ENCODE peak calls at places on chromosomes 12 and 14, in nine cellular contexts. One of them, this sample, is unnamed. For H3K36me3, the result is how much of the 10 kb centered on the place peaks cover.

GRCh38 chr12:130254476-130255276 is 83.0 kb upstream of the PIWIL1 start:
- DNase-seq in pancreas: peak
- DNase-seq in left lung: no peak
- DNase-seq in psoas muscle: no peak
- DNase-seq in MM.1S: no peak
- DNase-seq in mucosa of descending colon: no peak
- DNase-seq in osteoblast: no peak
- DNase-seq in fibroblast of lung: no peak
- DNase-seq in GM06990: no peak
- DNase-seq in this sample: no peak

GRCh38 chr14:103122578-103123127 is 608 bp upstream of the TNFAIP2 start:
- DNase-seq in mucosa of descending colon: peak
- DNase-seq in GM06990: no peak
- DNase-seq in psoas muscle: peak
- DNase-seq in fibroblast of lung: no peak
- DNase-seq in pancreas: peak
- DNase-seq in left lung: no peak
- DNase-seq in MM.1S: no peak
- DNase-seq in osteoblast: no peak
- DNase-seq in this sample: no peak

GRCh38 chr12:49187184-49187583 is 1.7 kb downstream of the TUBA1A start:
- DNase-seq in left lung: no peak
- DNase-seq in GM06990: no peak
- DNase-seq in mucosa of descending colon: peak
- DNase-seq in osteoblast: peak
- DNase-seq in MM.1S: no peak
- DNase-seq in fibroblast of lung: peak
- DNase-seq in psoas muscle: peak
- DNase-seq in pancreas: no peak
- DNase-seq in this sample: no peak

GRCh38 chr12:1093166-1093751 is 102.2 kb downstream of the ERC1 start:
- DNase-seq in fibroblast of lung: peak
- DNase-seq in psoas muscle: no peak
- DNase-seq in mucosa of descending colon: no peak
- DNase-seq in MM.1S: peak
- DNase-seq in GM06990: peak
- DNase-seq in left lung: no peak
- DNase-seq in pancreas: no peak
- DNase-seq in osteoblast: peak
- DNase-seq in this sample: no peak

GRCh38 chr12:60494249-60494648 is 898.4 kb downstream of the SLC16A7 start:
- DNase-seq in left lung: no peak
- DNase-seq in fibroblast of lung: peak
- DNase-seq in pancreas: no peak
- DNase-seq in MM.1S: peak
- DNase-seq in GM06990: no peak
- DNase-seq in osteoblast: no peak
- DNase-seq in mucosa of descending colon: no peak
- DNase-seq in psoas muscle: no peak
- DNase-seq in this sample: no peak

GRCh38 chr12:23084236-23084995 is 459.4 kb downstream of the ETNK1 start:
- DNase-seq in mucosa of descending colon: no peak
- DNase-seq in osteoblast: peak
- DNase-seq in pancreas: no peak
- DNase-seq in MM.1S: no peak
- DNase-seq in GM06990: no peak
- DNase-seq in left lung: peak
- DNase-seq in fibroblast of lung: peak
- DNase-seq in psoas muscle: no peak
- DNase-seq in this sample: peak

GRCh38 chr12:43882578-43883178 is 46.8 kb downstream of the TMEM117 start:
- DNase-seq in pancreas: no peak
- DNase-seq in MM.1S: peak
- DNase-seq in psoas muscle: no peak
- DNase-seq in mucosa of descending colon: no peak
- DNase-seq in fibroblast of lung: peak
- DNase-seq in left lung: no peak
- DNase-seq in osteoblast: no peak
- DNase-seq in GM06990: no peak
- DNase-seq in this sample: no peak

GRCh38 chr14:99575043-99576023 is 28.7 kb downstream of the CCDC85C start:
- DNase-seq in GM06990: no peak
- DNase-seq in MM.1S: no peak
- DNase-seq in osteoblast: no peak
- DNase-seq in left lung: peak
- DNase-seq in mucosa of descending colon: peak
- DNase-seq in pancreas: peak
- DNase-seq in fibroblast of lung: no peak
- DNase-seq in psoas muscle: no peak
- DNase-seq in this sample: peak

GRCh38 chr12:21647179-21647578 is 10.5 kb downstream of the LDHB start:
- DNase-seq in mucosa of descending colon: no peak
- DNase-seq in osteoblast: no peak
- DNase-seq in fibroblast of lung: no peak
- DNase-seq in GM06990: no peak
- DNase-seq in pancreas: no peak
- DNase-seq in psoas muscle: no peak
- DNase-seq in left lung: no peak
- DNase-seq in MM.1S: no peak
- DNase-seq in this sample: no peak

GRCh38 chr12:21642707-21643389 is 14.8 kb downstream of the LDHB start:
- DNase-seq in pancreas: no peak
- DNase-seq in left lung: no peak
- DNase-seq in MM.1S: no peak
- DNase-seq in fibroblast of lung: peak
- DNase-seq in osteoblast: no peak
- DNase-seq in psoas muscle: no peak
- DNase-seq in mucosa of descending colon: no peak
- DNase-seq in GM06990: no peak
- DNase-seq in this sample: no peak

GRCh38 chr12:21648378-21648777 is 9.3 kb downstream of the LDHB start:
- DNase-seq in MM.1S: no peak
- DNase-seq in pancreas: no peak
- DNase-seq in psoas muscle: no peak
- DNase-seq in left lung: no peak
- DNase-seq in mucosa of descending colon: no peak
- DNase-seq in fibroblast of lung: no peak
- DNase-seq in osteoblast: no peak
- DNase-seq in GM06990: no peak
- DNase-seq in this sample: no peak

GRCh38 chr12:21643758-21644157 is 13.9 kb downstream of the LDHB start:
- DNase-seq in mucosa of descending colon: no peak
- DNase-seq in osteoblast: no peak
- DNase-seq in psoas muscle: no peak
- DNase-seq in fibroblast of lung: no peak
- DNase-seq in pancreas: no peak
- DNase-seq in left lung: no peak
- DNase-seq in GM06990: no peak
- DNase-seq in MM.1S: no peak
- DNase-seq in this sample: no peak

GRCh38 chr12:21644516-21644915 is 13.1 kb downstream of the LDHB start:
- DNase-seq in MM.1S: no peak
- DNase-seq in GM06990: no peak
- DNase-seq in psoas muscle: no peak
- DNase-seq in mucosa of descending colon: no peak
- DNase-seq in osteoblast: no peak
- DNase-seq in left lung: no peak
- DNase-seq in fibroblast of lung: peak
- DNase-seq in pancreas: no peak
- DNase-seq in this sample: no peak
- H3K36me3 ChIP-seq in MM.1S: under half
- H3K36me3 ChIP-seq in GM06990: under half
- H3K36me3 ChIP-seq in psoas muscle: half or more
- H3K36me3 ChIP-seq in mucosa of descending colon: under half
- H3K36me3 ChIP-seq in osteoblast: half or more
- H3K36me3 ChIP-seq in left lung: half or more
- H3K36me3 ChIP-seq in fibroblast of lung: under half
- H3K36me3 ChIP-seq in pancreas: under half
- H3K36me3 ChIP-seq in this sample: half or more

DNA sequence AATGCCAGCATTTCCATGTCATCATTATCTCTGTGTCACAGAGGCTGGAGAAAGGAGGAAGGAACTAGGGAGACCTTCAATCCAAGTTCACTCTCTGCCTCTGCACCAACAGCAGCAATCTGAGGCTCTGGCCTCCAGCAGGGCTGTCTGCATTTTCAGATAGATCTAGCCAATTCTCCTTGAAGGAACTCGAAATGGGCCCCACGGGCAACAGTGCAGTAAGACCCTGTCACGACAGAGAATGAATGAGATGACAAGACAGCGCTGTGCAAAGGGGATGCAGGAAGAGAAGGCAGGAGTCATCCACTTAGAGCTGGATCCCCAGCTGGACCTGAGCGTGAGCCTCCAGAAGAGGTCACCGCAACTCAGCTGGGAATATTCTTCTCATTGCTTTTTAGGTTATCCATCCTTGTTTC is 183.7 kb upstream of the GZMB start:
- DNase-seq in fibroblast of lung: peak
- DNase-seq in GM06990: no peak
- DNase-seq in psoas muscle: no peak
- DNase-seq in left lung: no peak
- DNase-seq in mucosa of descending colon: no peak
- DNase-seq in osteoblast: peak
- DNase-seq in MM.1S: no peak
- DNase-seq in pancreas: no peak
- DNase-seq in this sample: no peak
- TF ChIP-seq CTCF in fibroblast of lung: peak
- TF ChIP-seq CTCF in GM06990: no peak
- TF ChIP-seq CTCF in psoas muscle: no peak
- TF ChIP-seq CTCF in left lung: peak
- TF ChIP-seq CTCF in mucosa of descending colon: no peak
- TF ChIP-seq CTCF in osteoblast: peak
- TF ChIP-seq CTCF in MM.1S: no peak
- TF ChIP-seq CTCF in pancreas: no peak
- TF ChIP-seq CTCF in this sample: no peak

GRCh38 chr12:9094512-9095206 is 21.1 kb downstream of the A2M start:
- DNase-seq in psoas muscle: no peak
- DNase-seq in osteoblast: no peak
- DNase-seq in pancreas: no peak
- DNase-seq in mucosa of descending colon: no peak
- DNase-seq in left lung: no peak
- DNase-seq in fibroblast of lung: no peak
- DNase-seq in MM.1S: no peak
- DNase-seq in GM06990: no peak
- DNase-seq in this sample: no peak

GRCh38 chr12:9096563-9097176 is 19.0 kb downstream of the A2M start:
- DNase-seq in osteoblast: no peak
- DNase-seq in mucosa of descending colon: no peak
- DNase-seq in GM06990: no peak
- DNase-seq in fibroblast of lung: no peak
- DNase-seq in psoas muscle: no peak
- DNase-seq in pancreas: no peak
- DNase-seq in left lung: no peak
- DNase-seq in MM.1S: no peak
- DNase-seq in this sample: no peak

GRCh38 chr12:9098115-9098452 is 17.6 kb downstream of the A2M start:
- DNase-seq in mucosa of descending colon: no peak
- DNase-seq in GM06990: no peak
- DNase-seq in pancreas: no peak
- DNase-seq in osteoblast: peak
- DNase-seq in MM.1S: no peak
- DNase-seq in left lung: no peak
- DNase-seq in fibroblast of lung: no peak
- DNase-seq in psoas muscle: no peak
- DNase-seq in this sample: no peak

GRCh38 chr12:9098463-9099026 is 17.2 kb downstream of the A2M start:
- DNase-seq in left lung: no peak
- DNase-seq in mucosa of descending colon: no peak
- DNase-seq in osteoblast: no peak
- DNase-seq in fibroblast of lung: no peak
- DNase-seq in psoas muscle: no peak
- DNase-seq in MM.1S: no peak
- DNase-seq in pancreas: no peak
- DNase-seq in GM06990: no peak
- DNase-seq in this sample: no peak

DNA sequence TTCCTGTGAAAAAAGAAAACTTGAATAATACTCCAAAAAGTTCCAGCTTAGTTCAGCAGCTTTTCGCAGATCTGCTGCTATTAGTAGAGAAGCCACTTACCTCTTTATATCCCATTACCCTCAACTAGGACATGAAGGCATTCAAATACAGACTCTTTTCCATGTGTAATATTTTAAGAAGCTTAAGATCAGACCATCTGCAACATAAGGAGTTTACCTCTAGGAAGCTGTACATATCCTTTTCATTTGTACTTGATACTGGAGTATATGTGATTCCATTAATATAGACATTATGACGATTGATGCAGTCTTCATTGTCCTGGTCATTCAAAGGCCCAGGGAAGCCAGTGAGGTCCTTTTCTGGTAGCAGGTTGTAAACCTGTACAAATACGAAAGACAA is 20.4 kb downstream of the A2M start:
- DNase-seq in pancreas: no peak
- DNase-seq in mucosa of descending colon: no peak
- DNase-seq in osteoblast: no peak
- DNase-seq in GM06990: no peak
- DNase-seq in psoas muscle: no peak
- DNase-seq in fibroblast of lung: no peak
- DNase-seq in left lung: no peak
- DNase-seq in MM.1S: no peak
- DNase-seq in this sample: no peak
- H3K36me3 ChIP-seq in pancreas: under half
- H3K36me3 ChIP-seq in mucosa of descending colon: under half
- H3K36me3 ChIP-seq in osteoblast: under half
- H3K36me3 ChIP-seq in GM06990: under half
- H3K36me3 ChIP-seq in psoas muscle: half or more
- H3K36me3 ChIP-seq in fibroblast of lung: under half
- H3K36me3 ChIP-seq in left lung: half or more
- H3K36me3 ChIP-seq in MM.1S: under half
- H3K36me3 ChIP-seq in this sample: under half

DNA sequence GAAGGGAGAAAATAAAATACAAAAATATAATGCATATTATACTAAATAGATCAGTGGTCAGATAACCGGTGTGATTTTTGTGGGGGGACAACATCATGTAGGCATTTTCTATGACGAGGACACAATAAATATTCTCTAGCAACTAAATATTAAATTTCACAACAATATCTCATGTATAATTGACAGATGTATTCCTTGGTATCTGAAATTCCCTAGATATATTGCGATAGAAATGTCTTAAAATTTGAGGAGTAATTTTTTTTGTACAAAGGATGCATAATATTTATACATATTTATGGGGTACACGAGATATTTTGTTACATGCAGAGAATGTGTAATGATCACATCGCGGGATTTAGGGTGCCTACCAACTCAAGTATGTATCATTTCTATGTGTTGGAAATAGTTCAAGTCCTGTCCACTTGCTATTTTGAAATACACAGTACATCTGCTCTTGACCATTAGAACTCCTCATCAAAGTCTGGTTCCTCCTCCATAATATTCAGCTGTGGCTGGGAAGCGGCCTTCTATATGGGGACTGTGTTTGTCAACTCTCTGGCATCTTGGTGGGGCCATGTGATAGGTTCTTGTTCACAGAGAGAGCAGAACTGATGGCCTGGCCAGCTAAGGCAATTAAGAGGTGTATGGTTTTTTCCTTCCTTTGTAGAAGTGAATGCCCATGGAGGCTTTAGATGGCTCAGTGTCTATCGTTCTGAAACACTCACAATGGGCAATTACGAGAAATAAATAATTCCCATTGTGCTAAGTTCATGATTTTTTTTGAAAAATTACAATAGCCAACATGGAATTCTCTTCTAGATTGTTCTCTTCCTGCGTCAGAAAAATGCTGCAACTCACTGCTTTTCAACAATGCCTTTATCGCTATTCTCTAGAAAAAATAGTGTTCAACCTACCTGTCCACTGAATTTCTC is 8.8 kb downstream of the A2M start:
- DNase-seq in mucosa of descending colon: no peak
- DNase-seq in fibroblast of lung: no peak
- DNase-seq in osteoblast: no peak
- DNase-seq in left lung: no peak
- DNase-seq in psoas muscle: no peak
- DNase-seq in MM.1S: no peak
- DNase-seq in GM06990: no peak
- DNase-seq in pancreas: no peak
- DNase-seq in this sample: no peak
- TF ChIP-seq CTCF in mucosa of descending colon: no peak
- TF ChIP-seq CTCF in fibroblast of lung: no peak
- TF ChIP-seq CTCF in osteoblast: no peak
- TF ChIP-seq CTCF in left lung: no peak
- TF ChIP-seq CTCF in psoas muscle: no peak
- TF ChIP-seq CTCF in MM.1S: no peak
- TF ChIP-seq CTCF in GM06990: no peak
- TF ChIP-seq CTCF in pancreas: no peak
- TF ChIP-seq CTCF in this sample: no peak